ENCODE peak calls at places on chromosome 11, in nine cellular contexts. One of them, this sample, is unnamed.

GRCh38 chr11:117189941-117190544 is 9.1 kb upstream of the TAGLN start:
- DNase-seq in body of pancreas: no peak
- DNase-seq in sigmoid colon: peak; percentile 56
- DNase-seq in mesendoderm: no peak
- DNase-seq in ovary: no peak
- DNase-seq in IMR-90: no peak
- DNase-seq in PC-9: no peak
- DNase-seq in neuronal stem cell: no peak
- DNase-seq in fibroblast of lung: no peak
- DNase-seq in this sample: no peak

GRCh38 chr11:69613594-69613993 is 27.4 kb upstream of the CCND1 start:
- DNase-seq in body of pancreas: no peak
- DNase-seq in sigmoid colon: no peak
- DNase-seq in mesendoderm: no peak
- DNase-seq in ovary: no peak
- DNase-seq in IMR-90: no peak
- DNase-seq in PC-9: no peak
- DNase-seq in neuronal stem cell: no peak
- DNase-seq in fibroblast of lung: no peak
- DNase-seq in this sample: no peak

GRCh38 chr11:114084414-114084813 is 24.9 kb downstream of the ZBTB16 start:
- DNase-seq in body of pancreas: peak; percentile 85
- DNase-seq in sigmoid colon: peak; percentile 51
- DNase-seq in mesendoderm: no peak
- DNase-seq in ovary: no peak
- DNase-seq in IMR-90: no peak
- DNase-seq in PC-9: no peak
- DNase-seq in neuronal stem cell: no peak
- DNase-seq in fibroblast of lung: no peak
- DNase-seq in this sample: no peak

GRCh38 chr11:113417428-113417827 is 29.8 kb downstream of the ANKK1 start:
- DNase-seq in body of pancreas: no peak
- DNase-seq in sigmoid colon: no peak
- DNase-seq in mesendoderm: no peak
- DNase-seq in ovary: no peak
- DNase-seq in IMR-90: no peak
- DNase-seq in PC-9: no peak
- DNase-seq in neuronal stem cell: no peak
- DNase-seq in fibroblast of lung: no peak
- DNase-seq in this sample: no peak

GRCh38 chr11:66443602-66444001 is 5.0 kb upstream of the MRPL11 start:
- DNase-seq in body of pancreas: no peak
- DNase-seq in sigmoid colon: no peak
- DNase-seq in mesendoderm: no peak
- DNase-seq in ovary: no peak
- DNase-seq in IMR-90: peak; percentile 92
- DNase-seq in PC-9: peak; percentile 95
- DNase-seq in neuronal stem cell: no peak
- DNase-seq in fibroblast of lung: peak; percentile 79
- DNase-seq in this sample: no peak

GRCh38 chr11:76614471-76615183 is 55.9 kb downstream of the LRRC32 start:
- DNase-seq in body of pancreas: no peak
- DNase-seq in sigmoid colon: peak; percentile 66
- DNase-seq in mesendoderm: peak; percentile 33
- DNase-seq in ovary: peak; percentile 36
- DNase-seq in IMR-90: no peak
- DNase-seq in PC-9: no peak
- DNase-seq in neuronal stem cell: no peak
- DNase-seq in fibroblast of lung: no peak
- DNase-seq in this sample: no peak

GRCh38 chr11:30478923-30479322 is 107.2 kb downstream of the MPPED2 start:
- DNase-seq in body of pancreas: no peak
- DNase-seq in sigmoid colon: peak; percentile 71
- DNase-seq in mesendoderm: peak; percentile 54
- DNase-seq in ovary: peak; percentile 26
- DNase-seq in IMR-90: no peak
- DNase-seq in PC-9: no peak
- DNase-seq in neuronal stem cell: no peak
- DNase-seq in fibroblast of lung: no peak
- DNase-seq in this sample: no peak

GRCh38 chr11:12066056-12066798 is 44.2 kb upstream of the MICAL2 start:
- DNase-seq in body of pancreas: no peak
- DNase-seq in sigmoid colon: peak; percentile 72
- DNase-seq in mesendoderm: peak; percentile 96
- DNase-seq in ovary: no peak
- DNase-seq in IMR-90: peak; percentile 98
- DNase-seq in PC-9: peak; percentile 96
- DNase-seq in neuronal stem cell: no peak
- DNase-seq in fibroblast of lung: peak; percentile 87
- DNase-seq in this sample: no peak

GRCh38 chr11:67700548-67701262 is 26.3 kb upstream of the ALDH3B2 start:
- DNase-seq in body of pancreas: no peak
- DNase-seq in sigmoid colon: no peak
- DNase-seq in mesendoderm: no peak
- DNase-seq in ovary: no peak
- DNase-seq in IMR-90: no peak
- DNase-seq in PC-9: peak; percentile 41
- DNase-seq in neuronal stem cell: peak; percentile 38
- DNase-seq in fibroblast of lung: no peak
- DNase-seq in this sample: no peak

GRCh38 chr11:64649304-64649703 is 58.3 kb downstream of the SLC22A12 start:
- DNase-seq in body of pancreas: peak; percentile 60
- DNase-seq in sigmoid colon: no peak
- DNase-seq in mesendoderm: peak; percentile 69
- DNase-seq in ovary: peak; percentile 58
- DNase-seq in IMR-90: no peak
- DNase-seq in PC-9: no peak
- DNase-seq in neuronal stem cell: no peak
- DNase-seq in fibroblast of lung: peak; percentile 7
- DNase-seq in this sample: peak; percentile 59

GRCh38 chr11:62560566-62561103 is 13.1 kb downstream of the EEF1G start:
- DNase-seq in body of pancreas: peak; percentile 80
- DNase-seq in sigmoid colon: peak; percentile 97
- DNase-seq in mesendoderm: peak; percentile 99
- DNase-seq in ovary: peak; percentile 94
- DNase-seq in IMR-90: peak; percentile 98
- DNase-seq in PC-9: peak; percentile 99
- DNase-seq in neuronal stem cell: peak; percentile 82
- DNase-seq in fibroblast of lung: peak; percentile 98
- DNase-seq in this sample: peak; percentile 83

GRCh38 chr11:47595029-47595428 is 818 bp upstream of the C1QTNF4 start:
- DNase-seq in body of pancreas: no peak
- DNase-seq in sigmoid colon: no peak
- DNase-seq in mesendoderm: no peak
- DNase-seq in ovary: no peak
- DNase-seq in IMR-90: no peak
- DNase-seq in PC-9: no peak
- DNase-seq in neuronal stem cell: no peak
- DNase-seq in fibroblast of lung: no peak
- DNase-seq in this sample: no peak

DNA sequence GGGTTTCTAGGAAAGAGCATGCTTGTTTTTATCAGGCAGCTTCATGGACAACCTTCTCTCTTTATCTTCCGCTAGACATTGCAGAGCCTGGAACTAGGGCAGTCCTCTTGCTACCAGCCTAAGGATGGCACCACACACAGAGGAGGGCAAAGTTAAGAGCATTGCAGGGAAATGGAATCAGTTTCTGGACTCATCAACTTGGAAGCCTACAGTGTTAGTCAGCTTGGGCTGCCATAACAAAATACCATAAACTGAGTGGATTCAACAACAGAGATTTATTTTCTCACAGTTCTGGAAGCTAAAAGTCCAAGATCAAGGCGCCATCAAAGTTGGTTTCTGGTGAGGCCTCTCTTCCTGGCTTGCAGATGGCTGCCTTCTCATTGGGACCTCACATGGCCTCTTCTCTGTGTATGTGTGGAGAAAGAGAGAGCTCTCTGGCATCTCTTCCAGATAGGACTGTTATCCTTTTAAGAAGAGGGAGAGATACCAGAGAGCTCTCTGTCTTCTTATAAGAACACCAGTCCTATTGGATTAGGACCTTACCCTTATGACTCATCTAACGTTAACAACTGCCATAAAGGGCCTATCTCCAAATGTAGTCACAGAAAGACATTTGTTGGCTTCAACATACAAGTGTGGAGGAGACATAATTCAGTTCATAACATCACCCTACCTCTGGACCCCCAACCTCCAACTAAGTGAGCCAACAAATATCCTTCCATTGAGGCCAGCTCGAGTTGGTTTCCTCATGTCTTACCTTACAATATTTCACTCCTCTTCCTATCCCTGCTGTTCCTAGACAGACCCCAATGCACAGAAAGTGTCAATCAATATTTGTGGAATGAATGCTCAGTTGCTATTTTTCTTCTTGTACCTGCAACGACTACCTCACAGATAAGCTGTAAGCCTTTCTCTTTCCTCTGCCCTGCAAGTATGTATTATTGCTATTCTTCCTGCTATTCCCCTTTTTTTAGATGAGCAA is 27.1 kb upstream of the CREB3L1 start:
- DNase-seq in body of pancreas: no peak
- DNase-seq in sigmoid colon: no peak
- DNase-seq in mesendoderm: no peak
- DNase-seq in ovary: no peak
- DNase-seq in IMR-90: peak; percentile 70
- DNase-seq in PC-9: peak; percentile 30
- DNase-seq in neuronal stem cell: no peak
- DNase-seq in fibroblast of lung: peak; percentile 32
- DNase-seq in this sample: no peak
- H3K4me1 ChIP-seq in body of pancreas: peaks cover 19% of the 10 kb centered on the region
- H3K4me1 ChIP-seq in sigmoid colon: no peaks in the 10 kb centered on the region
- H3K4me1 ChIP-seq in mesendoderm: no peaks in the 10 kb centered on the region
- H3K4me1 ChIP-seq in ovary: no peaks in the 10 kb centered on the region
- H3K4me1 ChIP-seq in IMR-90: peaks cover 17% of the 10 kb centered on the region
- H3K4me1 ChIP-seq in PC-9: peaks cover 17% of the 10 kb centered on the region
- H3K4me1 ChIP-seq in neuronal stem cell: peaks cover 14% of the 10 kb centered on the region
- H3K4me1 ChIP-seq in fibroblast of lung: peaks cover 20% of the 10 kb centered on the region
- H3K4me1 ChIP-seq in this sample: peaks cover 9% of the 10 kb centered on the region

GRCh38 chr11:7612056-7612660 is 61.1 kb downstream of the CYB5R2 start:
- DNase-seq in body of pancreas: no peak
- DNase-seq in sigmoid colon: no peak
- DNase-seq in mesendoderm: peak; percentile 80
- DNase-seq in ovary: no peak
- DNase-seq in IMR-90: no peak
- DNase-seq in PC-9: peak; percentile 66
- DNase-seq in neuronal stem cell: no peak
- DNase-seq in fibroblast of lung: no peak
- DNase-seq in this sample: no peak

GRCh38 chr11:7609521-7609920 is 63.8 kb downstream of the CYB5R2 start:
- DNase-seq in body of pancreas: no peak
- DNase-seq in sigmoid colon: no peak
- DNase-seq in mesendoderm: no peak
- DNase-seq in ovary: no peak
- DNase-seq in IMR-90: peak; percentile 31
- DNase-seq in PC-9: no peak
- DNase-seq in neuronal stem cell: no peak
- DNase-seq in fibroblast of lung: no peak
- DNase-seq in this sample: no peak

GRCh38 chr11:7611411-7611810 is 61.9 kb downstream of the CYB5R2 start:
- DNase-seq in body of pancreas: no peak
- DNase-seq in sigmoid colon: no peak
- DNase-seq in mesendoderm: no peak
- DNase-seq in ovary: no peak
- DNase-seq in IMR-90: peak; percentile 4
- DNase-seq in PC-9: peak; percentile 61
- DNase-seq in neuronal stem cell: no peak
- DNase-seq in fibroblast of lung: no peak
- DNase-seq in this sample: no peak

GRCh38 chr11:7609015-7609414 is 64.3 kb downstream of the CYB5R2 start:
- DNase-seq in body of pancreas: no peak
- DNase-seq in sigmoid colon: no peak
- DNase-seq in mesendoderm: no peak
- DNase-seq in ovary: no peak
- DNase-seq in IMR-90: no peak
- DNase-seq in PC-9: no peak
- DNase-seq in neuronal stem cell: no peak
- DNase-seq in fibroblast of lung: no peak
- DNase-seq in this sample: no peak

GRCh38 chr11:7610393-7610792 is 62.9 kb downstream of the CYB5R2 start:
- DNase-seq in body of pancreas: no peak
- DNase-seq in sigmoid colon: no peak
- DNase-seq in mesendoderm: no peak
- DNase-seq in ovary: no peak
- DNase-seq in IMR-90: no peak
- DNase-seq in PC-9: no peak
- DNase-seq in neuronal stem cell: no peak
- DNase-seq in fibroblast of lung: no peak
- DNase-seq in this sample: no peak
- H3K36me3 ChIP-seq in body of pancreas: no peaks in the 10 kb centered on the region
- H3K36me3 ChIP-seq in sigmoid colon: no peaks in the 10 kb centered on the region
- H3K36me3 ChIP-seq in mesendoderm: no peaks in the 10 kb centered on the region
- H3K36me3 ChIP-seq in ovary: no peaks in the 10 kb centered on the region
- H3K36me3 ChIP-seq in IMR-90: no peaks in the 10 kb centered on the region
- H3K36me3 ChIP-seq in PC-9: no peaks in the 10 kb centered on the region
- H3K36me3 ChIP-seq in neuronal stem cell: no peaks in the 10 kb centered on the region
- H3K36me3 ChIP-seq in fibroblast of lung: no peaks in the 10 kb centered on the region
- H3K36me3 ChIP-seq in this sample: no peaks in the 10 kb centered on the region

DNA sequence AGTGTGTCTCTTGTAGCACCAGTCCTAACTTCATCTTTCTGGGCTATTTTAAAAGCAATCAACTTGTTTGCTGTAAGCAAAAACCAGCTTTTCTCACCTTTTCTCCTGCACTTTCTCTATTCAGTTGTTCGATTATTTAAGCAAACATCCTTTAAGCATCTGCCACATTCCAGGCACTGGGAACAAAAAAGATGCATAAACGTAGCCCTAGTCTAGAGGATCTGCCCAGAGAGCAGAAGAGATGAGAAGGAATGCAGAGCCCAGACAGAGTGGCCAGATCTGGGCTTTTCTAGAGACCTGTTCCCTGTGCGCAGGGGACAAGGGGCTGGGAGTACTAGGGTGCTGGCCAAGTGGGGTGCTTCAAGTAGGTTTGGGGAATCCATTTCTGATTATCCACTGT is 8.4 kb downstream of the APLNR start:
- DNase-seq in body of pancreas: no peak
- DNase-seq in sigmoid colon: no peak
- DNase-seq in mesendoderm: peak; percentile 64
- DNase-seq in ovary: no peak
- DNase-seq in IMR-90: no peak
- DNase-seq in PC-9: no peak
- DNase-seq in neuronal stem cell: no peak
- DNase-seq in fibroblast of lung: no peak
- DNase-seq in this sample: no peak
- H3K27me3 ChIP-seq in body of pancreas: no peaks in the 10 kb centered on the region
- H3K27me3 ChIP-seq in sigmoid colon: no peaks in the 10 kb centered on the region
- H3K27me3 ChIP-seq in mesendoderm: no peaks in the 10 kb centered on the region
- H3K27me3 ChIP-seq in ovary: no peaks in the 10 kb centered on the region
- H3K27me3 ChIP-seq in IMR-90: peaks cover 22% of the 10 kb centered on the region
- H3K27me3 ChIP-seq in PC-9: peaks cover 54% of the 10 kb centered on the region
- H3K27me3 ChIP-seq in neuronal stem cell: no peaks in the 10 kb centered on the region
- H3K27me3 ChIP-seq in fibroblast of lung: peaks cover 12% of the 10 kb centered on the region
- H3K27me3 ChIP-seq in this sample: no peaks in the 10 kb centered on the region

DNA sequence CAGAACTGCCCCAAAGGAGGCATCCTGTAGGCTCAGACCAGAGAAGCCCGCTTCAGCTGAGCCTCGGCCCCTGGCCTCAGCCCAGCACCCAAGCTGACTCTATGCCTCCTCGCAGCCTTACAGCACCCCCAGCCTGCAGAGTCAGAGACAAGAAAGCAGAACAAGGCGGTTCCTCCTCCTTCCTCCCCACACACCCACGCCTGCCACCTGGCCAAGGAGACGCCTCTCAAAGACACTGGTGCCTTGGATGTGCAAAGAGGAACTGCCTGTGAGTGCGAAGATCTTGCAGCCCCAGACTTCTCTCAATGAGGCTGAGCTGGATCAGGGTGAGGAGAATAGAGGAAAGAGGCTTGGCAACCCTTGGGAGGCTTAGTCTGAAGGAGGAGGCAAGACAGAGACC is 60.2 kb downstream of the PDE2A start:
- DNase-seq in body of pancreas: peak; percentile 19
- DNase-seq in sigmoid colon: no peak
- DNase-seq in mesendoderm: no peak
- DNase-seq in ovary: no peak
- DNase-seq in IMR-90: no peak
- DNase-seq in PC-9: no peak
- DNase-seq in neuronal stem cell: no peak
- DNase-seq in fibroblast of lung: no peak
- DNase-seq in this sample: no peak
- H3K4me1 ChIP-seq in body of pancreas: no peaks in the 10 kb centered on the region
- H3K4me1 ChIP-seq in sigmoid colon: peaks cover 58% of the 10 kb centered on the region
- H3K4me1 ChIP-seq in mesendoderm: no peaks in the 10 kb centered on the region
- H3K4me1 ChIP-seq in ovary: peaks cover 5% of the 10 kb centered on the region
- H3K4me1 ChIP-seq in IMR-90: no peaks in the 10 kb centered on the region
- H3K4me1 ChIP-seq in PC-9: no peaks in the 10 kb centered on the region
- H3K4me1 ChIP-seq in neuronal stem cell: peaks cover 18% of the 10 kb centered on the region
- H3K4me1 ChIP-seq in fibroblast of lung: no peaks in the 10 kb centered on the region
- H3K4me1 ChIP-seq in this sample: peaks cover 11% of the 10 kb centered on the region

This sample was measured in SJCRH30.